ENCODE peak calls at places on chromosome 12, in seven cellular contexts. P, M, H, W, B, T and Z are unnamed samples. For H3K27me3, the result is how much of the 10 kb centered on the place peaks cover.

GRCh38 chr12:115456946-115457689 is 773.1 kb upstream of the TBX3 start:
- DNase-seq in P (no peak), M (peak), H (no peak), W (no peak), B (no peak), T (no peak), Z (peak)

GRCh38 chr12:53516758-53517455 is 9.6 kb upstream of the NPFF start:
- DNase-seq in P (no peak), M (no peak), H (no peak), W (no peak), B (no peak), T (no peak), Z (no peak)

GRCh38 chr12:27551172-27551840 is 27.3 kb downstream of the PPFIBP1 start:
- DNase-seq in P (no peak), M (no peak), H (no peak), W (no peak), B (no peak), T (no peak), Z (no peak)

GRCh38 chr12:96422192-96422591 is 22.0 kb upstream of the CDK17 start:
- DNase-seq in P (peak), M (no peak), H (no peak), W (no peak), B (no peak), T (peak), Z (no peak)

GRCh38 chr12:63394994-63395393 is 244.0 kb upstream of the AVPR1A start:
- DNase-seq in P (no peak), M (no peak), H (no peak), W (no peak), B (no peak), T (no peak), Z (no peak)

GRCh38 chr12:51994539-51994820 is 12.3 kb upstream of the TAMALIN start:
- DNase-seq in P (no peak), M (no peak), H (no peak), W (no peak), B (no peak), T (no peak), Z (no peak)

GRCh38 chr12:3595721-3596120 is 104.7 kb downstream of the PRMT8 start:
- DNase-seq in P (no peak), M (no peak), H (no peak), W (no peak), B (no peak), T (no peak), Z (no peak)

GRCh38 chr12:16950041-16950677 is 344.2 kb upstream of the LMO3 start:
- DNase-seq in P (no peak), M (no peak), H (no peak), W (no peak), B (no peak), T (no peak), Z (no peak)

GRCh38 chr12:48194780-48195179 is 8.3 kb downstream of the OR10AD1 start:
- DNase-seq in P (peak), M (no peak), H (no peak), W (no peak), B (peak), T (no peak), Z (peak)

GRCh38 chr12:112602150-112602549 is 183.4 kb downstream of the PTPN11 start:
- DNase-seq in P (no peak), M (no peak), H (no peak), W (no peak), B (no peak), T (no peak), Z (no peak)

GRCh38 chr12:22256634-22257033 is 77.9 kb downstream of the ST8SIA1 start:
- DNase-seq in P (no peak), M (no peak), H (no peak), W (no peak), B (no peak), T (no peak), Z (no peak)

GRCh38 chr12:67068204-67068731 is 200.9 kb upstream of the CAND1 start:
- DNase-seq in P (no peak), M (peak), H (peak), W (peak), B (no peak), T (no peak), Z (peak)

DNA sequence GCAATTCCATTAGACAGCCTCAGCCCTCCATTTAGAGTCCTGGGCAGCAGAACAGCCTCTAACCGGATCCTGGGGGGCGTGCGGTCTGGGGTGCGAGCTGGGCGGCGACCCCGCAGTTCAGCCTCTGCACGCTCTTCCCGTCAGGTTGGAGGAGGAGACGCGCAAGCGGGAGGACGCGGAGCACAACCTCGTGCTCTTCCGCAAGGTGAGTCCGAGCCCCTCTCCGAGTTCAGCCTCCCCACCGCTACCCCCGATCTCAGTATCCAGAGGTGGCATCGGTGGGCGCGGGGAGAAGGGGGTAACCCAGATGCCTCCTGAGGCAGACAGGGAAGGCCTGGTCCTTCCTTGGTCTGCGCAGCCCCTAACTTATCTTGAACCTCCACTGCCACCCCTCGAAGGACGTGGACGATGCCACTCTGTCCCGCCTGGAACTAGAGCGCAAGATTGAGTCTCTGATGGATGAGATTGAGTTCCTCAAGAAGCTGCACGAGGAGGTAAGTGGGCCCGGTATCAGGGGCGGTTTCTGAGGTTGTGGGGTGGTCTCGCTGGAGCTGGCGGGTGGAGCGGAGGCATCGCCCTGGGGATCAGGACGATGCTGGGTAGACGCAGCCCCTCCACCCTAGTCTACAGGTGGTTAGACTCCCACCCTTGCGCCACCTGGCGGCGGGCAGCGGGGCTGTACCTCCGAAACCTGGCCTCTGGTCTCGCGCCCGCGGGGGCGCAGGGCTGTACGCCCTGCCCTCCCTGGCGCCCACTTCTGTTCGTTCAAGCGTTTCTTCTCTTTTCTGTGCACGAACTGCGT is 1.3 kb downstream of the PRPH start:
- DNase-seq in P (no peak), M (peak), H (no peak), W (peak), B (no peak), T (no peak), Z (peak)
- H3K27me3 ChIP-seq in P (under half), M (half or more), H (under half), W (half or more), B (under half), T (under half), Z (under half)

GRCh38 chr12:24947541-24948451 is 1.1 kb downstream of the BCAT1 start:
- DNase-seq in P (peak), M (no peak), H (no peak), W (no peak), B (no peak), T (peak), Z (no peak)

GRCh38 chr12:24945822-24946221 is 3.1 kb downstream of the BCAT1 start:
- DNase-seq in P (no peak), M (no peak), H (no peak), W (no peak), B (no peak), T (no peak), Z (no peak)

GRCh38 chr12:24950231-24950834 is 1.4 kb upstream of the BCAT1 start:
- DNase-seq in P (no peak), M (no peak), H (no peak), W (no peak), B (no peak), T (no peak), Z (no peak)

GRCh38 chr12:24948452-24948815 is 467 bp downstream of the BCAT1 start:
- DNase-seq in P (peak), M (peak), H (peak), W (no peak), B (peak), T (peak), Z (no peak)

DNA sequence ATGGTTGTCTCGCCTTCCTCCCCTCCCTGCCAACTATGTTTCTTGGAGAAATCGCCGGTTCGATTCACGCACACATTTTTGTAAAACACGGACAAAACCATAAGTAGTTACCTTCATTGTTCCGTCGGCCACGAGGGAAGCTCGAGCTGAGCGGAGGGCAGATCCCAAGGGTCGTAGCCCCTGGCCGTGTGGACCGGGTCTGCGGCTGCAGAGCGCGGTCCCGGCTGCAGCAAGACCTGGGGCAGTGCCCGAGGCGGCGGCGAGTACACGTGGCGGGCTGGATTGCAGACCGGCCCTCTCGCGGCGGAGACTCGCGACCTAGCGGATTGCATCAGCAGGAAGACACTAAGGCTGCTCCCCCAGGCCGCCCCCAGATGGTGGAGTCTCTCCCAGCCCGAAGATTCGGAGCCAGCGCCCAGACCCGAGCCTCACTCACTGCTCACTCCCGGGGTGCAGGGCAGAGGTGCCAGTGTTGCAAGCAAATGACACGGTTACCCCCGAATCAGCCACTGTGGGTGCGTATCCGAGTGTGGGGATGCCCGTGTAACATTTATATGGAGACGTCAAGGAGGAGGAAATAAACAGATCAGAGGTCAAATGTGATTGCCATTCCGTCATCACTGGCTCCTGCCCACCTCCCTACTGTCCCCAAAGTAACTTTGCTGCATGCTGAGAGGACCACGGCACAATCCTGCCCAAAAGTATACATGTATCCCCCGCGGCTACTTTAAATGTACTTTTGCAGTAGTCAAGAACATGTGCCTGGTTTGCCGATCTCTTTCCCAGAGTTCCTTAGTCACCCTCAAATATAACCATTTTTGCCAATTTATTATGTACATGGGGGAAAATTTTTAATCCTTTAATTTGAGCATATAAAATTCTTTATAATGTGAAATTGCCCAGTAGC is at the start of gene BCAT1:
- DNase-seq in P (peak), M (peak), H (peak), W (peak), B (peak), T (peak), Z (no peak)
- H3K27me3 ChIP-seq in P (under half), M (under half), H (under half), W (under half), B (under half), T (under half), Z (under half)

DNA sequence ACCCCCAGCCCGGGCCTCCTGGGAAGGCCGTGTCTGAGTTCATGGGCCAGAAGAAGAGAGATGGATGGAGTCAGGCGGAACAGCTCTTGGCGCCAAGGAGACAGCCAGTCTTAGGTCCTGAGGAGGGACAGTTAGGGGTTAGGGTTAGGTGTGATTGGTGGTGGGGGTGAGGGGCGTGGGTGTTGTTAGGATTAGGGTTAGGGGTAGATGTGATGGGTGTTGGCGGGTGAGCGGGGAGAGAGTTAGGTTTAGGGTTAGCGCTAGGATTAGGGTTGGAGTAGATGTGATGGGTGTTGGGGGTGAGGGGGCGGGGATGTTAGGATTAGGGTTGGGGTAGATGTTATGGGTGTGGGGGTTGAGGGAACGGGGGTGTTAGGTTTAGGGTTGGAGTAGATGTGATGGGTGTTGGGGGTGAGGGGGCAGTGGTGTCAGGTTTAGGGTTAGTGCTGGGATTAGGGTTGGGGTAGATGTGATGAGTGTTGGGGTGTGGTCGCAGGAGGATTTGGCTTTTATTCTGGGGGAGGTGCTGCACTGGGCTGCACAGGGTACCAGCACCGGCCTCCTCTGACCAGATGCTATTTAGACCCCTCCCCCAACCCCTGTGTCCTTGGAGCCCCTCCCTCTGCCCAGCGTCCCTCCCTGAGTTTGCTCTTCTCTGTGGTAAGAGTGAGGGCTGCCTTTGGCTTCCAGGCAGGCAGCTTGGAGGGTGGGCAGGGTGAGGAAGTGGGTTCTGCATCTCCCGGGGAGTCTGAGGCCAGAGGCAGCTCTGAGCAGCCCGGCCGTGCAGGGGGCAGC is 35.6 kb upstream of the FBRSL1 start:
- DNase-seq in P (no peak), M (no peak), H (no peak), W (no peak), B (no peak), T (no peak), Z (no peak)
- H3K27me3 ChIP-seq in P (under half), M (under half), H (under half), W (half or more), B (under half), T (under half), Z (under half)

GRCh38 chr12:24561882-24562760 is 386.8 kb downstream of the BCAT1 start:
- DNase-seq in P (peak), M (peak), H (peak), W (peak), B (peak), T (peak), Z (no peak)
- H3K27me3 ChIP-seq in P (under half), M (under half), H (under half), W (half or more), B (under half), T (under half), Z (half or more)

GRCh38 chr12:45721374-45721773 is 8.1 kb upstream of the ARID2 start:
- DNase-seq in P (no peak), M (no peak), H (no peak), W (no peak), B (no peak), T (no peak), Z (no peak)
- H3K27me3 ChIP-seq in P (under half), M (under half), H (under half), W (under half), B (under half), T (under half), Z (under half)

DNA sequence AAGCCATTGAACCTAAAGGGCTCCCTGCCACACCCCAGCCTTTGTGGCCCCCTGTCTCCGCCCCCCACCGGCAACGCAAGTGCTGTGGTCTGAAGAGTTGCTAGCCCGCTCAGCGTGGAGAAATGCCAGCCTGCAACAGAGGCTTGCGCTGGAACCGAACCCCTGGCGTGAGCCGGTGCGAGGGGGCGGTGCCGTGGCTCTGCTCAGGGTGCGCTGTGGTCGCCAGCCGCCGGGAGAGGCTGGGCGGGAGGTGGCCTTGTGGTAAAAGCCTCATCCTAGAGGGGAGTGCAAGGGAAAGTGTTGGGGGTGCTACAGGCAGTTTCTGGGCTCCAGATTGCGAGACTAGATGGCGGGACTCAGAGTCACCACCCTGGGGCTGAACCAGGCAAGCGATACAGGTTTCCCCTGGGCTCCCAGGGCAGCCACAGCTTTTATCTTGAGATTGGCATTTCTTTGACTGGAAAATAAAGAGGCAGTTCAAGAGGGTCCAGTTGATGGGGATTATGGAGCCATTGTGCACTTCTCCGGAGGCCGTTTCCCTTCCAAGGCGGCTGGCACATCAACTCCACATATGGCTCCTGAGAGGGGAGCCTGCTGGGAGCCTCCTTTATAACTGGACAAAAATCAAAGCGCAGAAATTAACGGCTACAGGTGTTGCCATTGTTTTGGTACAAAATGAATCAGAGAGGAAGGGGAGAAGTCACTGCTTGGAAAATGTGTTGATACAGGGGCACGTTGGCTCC is 2.3 kb downstream of the PLXNC1 start:
- DNase-seq in P (no peak), M (peak), H (peak), W (peak), B (no peak), T (no peak), Z (no peak)
- H3K27me3 ChIP-seq in P (half or more), M (under half), H (under half), W (under half), B (half or more), T (half or more), Z (half or more)

DNA sequence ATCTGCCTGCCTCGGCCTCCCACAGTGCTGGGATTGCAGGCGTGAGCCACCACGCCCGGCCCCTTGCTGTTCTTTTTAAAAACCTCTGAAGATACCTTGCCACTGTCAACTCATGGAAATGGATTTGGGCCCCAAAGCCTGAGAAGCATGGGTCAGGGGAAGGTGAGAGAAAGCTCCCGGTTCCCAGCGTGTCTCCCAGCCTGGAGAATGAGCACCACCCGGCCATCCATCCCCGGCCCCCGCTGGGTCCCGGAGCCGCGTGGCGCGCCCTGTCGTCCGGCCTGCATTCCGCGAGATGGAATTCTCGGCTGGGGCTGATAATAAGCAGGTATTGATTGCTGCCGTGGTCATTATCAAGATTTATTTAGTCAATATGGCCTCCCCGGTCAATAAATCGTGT is 126.5 kb upstream of the MYL2 start:
- DNase-seq in P (no peak), M (no peak), H (no peak), W (no peak), B (no peak), T (no peak), Z (no peak)
- H3K27me3 ChIP-seq in P (under half), M (under half), H (under half), W (under half), B (under half), T (under half), Z (under half)